ENCODE peak calls at places on chromosomes 5 and 9, in ten cellular contexts. B, K, Q, P, W, S, M, J, Y and F are unnamed samples.

GRCh38 chr9:135343733-135344522 is 135.7 kb upstream of the PPP1R26 start:
- DNase-seq in B (peak; percentile 78), K (peak; percentile 86), Q (peak; percentile 33), P (no peak), W (peak; percentile 25), S (no peak), M (no peak), J (peak; percentile 37), Y (no peak), F (peak; percentile 46)

GRCh38 chr9:128921881-128922763 is 1.3 kb downstream of the PHYHD1 start:
- DNase-seq in B (peak; percentile 79), K (peak; percentile 70), Q (no peak), P (no peak), W (peak; percentile 74), S (no peak), M (no peak), J (no peak), Y (peak; percentile 77), F (no peak)

GRCh38 chr5:160479926-160480325 is 58.3 kb downstream of the PTTG1 start:
- DNase-seq in B (peak; percentile 58), K (no peak), Q (peak; percentile 88), P (no peak), W (peak; percentile 20), S (no peak), M (no peak), J (no peak), Y (peak; percentile 22), F (no peak)

GRCh38 chr5:35789732-35790461 is 66.8 kb upstream of the IL7R start:
- DNase-seq in B (no peak), K (no peak), Q (no peak), P (no peak), W (no peak), S (no peak), M (no peak), J (no peak), Y (no peak), F (no peak)

GRCh38 chr5:175859916-175860315 is 11.5 kb upstream of the CPLX2 start:
- DNase-seq in B (no peak), K (no peak), Q (no peak), P (no peak), W (no peak), S (no peak), M (no peak), J (no peak), Y (no peak), F (no peak)

GRCh38 chr5:76256116-76256889 is 146.8 kb upstream of the IQGAP2 start:
- DNase-seq in B (peak; percentile 67), K (peak; percentile 59), Q (peak; percentile 62), P (peak; percentile 32), W (peak; percentile 56), S (peak; percentile 33), M (peak; percentile 50), J (peak; percentile 80), Y (peak; percentile 62), F (peak; percentile 12)

GRCh38 chr9:126877418-126877817 is 17.0 kb downstream of the ZBTB34 start:
- DNase-seq in B (no peak), K (no peak), Q (no peak), P (no peak), W (no peak), S (no peak), M (no peak), J (no peak), Y (no peak), F (no peak)

GRCh38 chr9:129141066-129142041 is 30.1 kb downstream of the PTPA start:
- DNase-seq in B (peak; percentile 75), K (no peak), Q (no peak), P (no peak), W (peak; percentile 83), S (no peak), M (no peak), J (peak; percentile 76), Y (peak; percentile 93), F (no peak)

GRCh38 chr5:180825768-180826525 is 23.3 kb upstream of the MGAT1 start:
- DNase-seq in B (peak; percentile 74), K (no peak), Q (peak; percentile 99), P (no peak), W (peak; percentile 80), S (no peak), M (no peak), J (no peak), Y (peak; percentile 85), F (no peak)

GRCh38 chr5:74382864-74383618 is 257.5 kb downstream of the ENC1 start:
- DNase-seq in B (no peak), K (no peak), Q (peak; percentile 48), P (no peak), W (no peak), S (no peak), M (no peak), J (no peak), Y (peak; percentile 70), F (no peak)

GRCh38 chr5:141654298-141654697 is 3.1 kb upstream of the FCHSD1 start:
- DNase-seq in B (peak; percentile 88), K (no peak), Q (peak; percentile 52), P (no peak), W (peak; percentile 51), S (no peak), M (no peak), J (no peak), Y (peak; percentile 84), F (no peak)

GRCh38 chr5:103035701-103036100 is 84.2 kb downstream of the GIN1 start:
- DNase-seq in B (no peak), K (no peak), Q (no peak), P (no peak), W (no peak), S (no peak), M (no peak), J (no peak), Y (no peak), F (no peak)

GRCh38 chr5:75460947-75461346 is 50.5 kb downstream of the CERT1 start:
- DNase-seq in B (no peak), K (no peak), Q (no peak), P (no peak), W (no peak), S (no peak), M (no peak), J (peak; percentile 44), Y (no peak), F (no peak)

GRCh38 chr9:124415852-124416484 is 726 bp upstream of the PSMB7 start:
- DNase-seq in B (no peak), K (no peak), Q (no peak), P (no peak), W (no peak), S (no peak), M (no peak), J (no peak), Y (no peak), F (no peak)

GRCh38 chr9:137457406-137458193 is 1.5 kb downstream of the NSMF start:
- DNase-seq in B (no peak), K (no peak), Q (no peak), P (no peak), W (no peak), S (no peak), M (no peak), J (no peak), Y (no peak), F (no peak)

GRCh38 chr9:108100571-108100970 is 611.0 kb upstream of the KLF4 start:
- DNase-seq in B (no peak), K (no peak), Q (no peak), P (no peak), W (no peak), S (no peak), M (no peak), J (no peak), Y (peak; percentile 27), F (no peak)

GRCh38 chr5:31068287-31068686 is 125.2 kb upstream of the CDH6 start:
- DNase-seq in B (no peak), K (no peak), Q (no peak), P (no peak), W (no peak), S (no peak), M (no peak), J (no peak), Y (no peak), F (no peak)

GRCh38 chr9:92637331-92637730 is 32.6 kb downstream of the IPPK start:
- DNase-seq in B (no peak), K (no peak), Q (no peak), P (no peak), W (no peak), S (no peak), M (no peak), J (no peak), Y (no peak), F (no peak)

GRCh38 chr9:136741885-136742568 is 713 bp downstream of the LCN10 start:
- DNase-seq in B (no peak), K (no peak), Q (no peak), P (no peak), W (no peak), S (no peak), M (peak; percentile 55), J (peak; percentile 41), Y (no peak), F (no peak)

GRCh38 chr5:130017173-130017572 is 112.9 kb downstream of the CHSY3 start:
- DNase-seq in B (no peak), K (no peak), Q (no peak), P (no peak), W (no peak), S (no peak), M (no peak), J (no peak), Y (no peak), F (no peak)

GRCh38 chr9:28051559-28051958 is 478.3 kb upstream of the C9orf72 start:
- DNase-seq in B (no peak), K (no peak), Q (no peak), P (no peak), W (peak; percentile 10), S (no peak), M (no peak), J (no peak), Y (peak; percentile 10), F (no peak)

GRCh38 chr9:75889977-75890540 is 414 bp upstream of the PCSK5 start:
- DNase-seq in B (peak; percentile 68), K (peak; percentile 19), Q (peak; percentile 27), P (no peak), W (peak; percentile 45), S (no peak), M (no peak), J (no peak), Y (peak; percentile 75), F (no peak)

GRCh38 chr5:72163349-72163983 is 56.2 kb downstream of the MAP1B start:
- DNase-seq in B (no peak), K (no peak), Q (no peak), P (no peak), W (no peak), S (no peak), M (no peak), J (no peak), Y (no peak), F (no peak)

GRCh38 chr9:89802809-89803355 is 198.1 kb downstream of the GADD45G start:
- DNase-seq in B (no peak), K (no peak), Q (no peak), P (peak; percentile 74), W (no peak), S (no peak), M (no peak), J (no peak), Y (no peak), F (no peak)

GRCh38 chr5:40972434-40972833 is 63.1 kb downstream of the C7 start:
- DNase-seq in B (no peak), K (no peak), Q (no peak), P (no peak), W (no peak), S (no peak), M (no peak), J (no peak), Y (no peak), F (no peak)